ENCODE peak calls at places on chromosomes 13 and 19, in four cellular contexts. H is fibroblast of the aortic adventitia, Z is kidney glomerular epithelial cell, I is T1000. D is an unnamed sample.

GRCh38 chr13:84439108-84439507 is 556.8 kb upstream of the SLITRK1 start:
- DNase-seq in H (peak; percentile 30), I (no peak), Z (peak; percentile 41), D (no peak)

GRCh38 chr13:27977476-27978300 is 8.6 kb upstream of the CDX2 start:
- DNase-seq in Z (no peak), I (no peak), H (no peak), D (no peak)

GRCh38 chr19:29520390-29520789 is 5.4 kb upstream of the VSTM2B start:
- DNase-seq in H (no peak), Z (no peak), I (no peak), D (no peak)

GRCh38 chr13:99892866-99893504 is 78.6 kb downstream of the ZIC5 start:
- DNase-seq in Z (no peak), H (no peak), I (no peak), D (no peak)

GRCh38 chr13:99782669-99783068 is 188.9 kb downstream of the ZIC5 start:
- DNase-seq in H (no peak), I (no peak), Z (no peak), D (no peak)

GRCh38 chr13:98407575-98407974 is 169.3 kb downstream of the STK24 start:
- DNase-seq in H (no peak), Z (no peak), I (no peak), D (no peak)

GRCh38 chr19:13986348-13986904 is 19.7 kb downstream of the RFX1 start:
- DNase-seq in Z (peak; percentile 84), H (peak; percentile 31), I (no peak), D (no peak)

GRCh38 chr13:72109863-72110262 is 242.9 kb upstream of the DACH1 start:
- DNase-seq in Z (no peak), I (no peak), H (no peak), D (peak; percentile 8)

GRCh38 chr13:76758738-76759137 is 127.5 kb downstream of the KCTD12 start:
- DNase-seq in Z (no peak), H (peak; percentile 29), I (no peak), D (no peak)

GRCh38 chr19:23762884-23763711 is 4.4 kb upstream of the ZNF681 start:
- DNase-seq in Z (peak; percentile 39), H (peak; percentile 4), I (peak; percentile 72), D (peak; percentile 45)

GRCh38 chr19:29666634-29667389 is 1.6 kb downstream of the PLEKHF1 start:
- DNase-seq in Z (peak; percentile 14), I (no peak), H (peak; percentile 83), D (no peak)

GRCh38 chr13:106446011-106446410 is 89.5 kb downstream of the EFNB2 start:
- DNase-seq in Z (peak; percentile 92), H (no peak), I (no peak), D (peak; percentile 89)

GRCh38 chr13:37531054-37531453 is 67.5 kb downstream of the POSTN start:
- DNase-seq in I (peak; percentile 56), Z (no peak), H (peak; percentile 88), D (no peak)

GRCh38 chr13:40539954-40540706 is 126.3 kb downstream of the FOXO1 start:
- DNase-seq in I (peak; percentile 10), Z (peak; percentile 64), H (peak; percentile 87), D (peak; percentile 59)

GRCh38 chr13:79810671-79811070 is 329.7 kb downstream of the NDFIP2 start:
- DNase-seq in H (peak; percentile 66), Z (peak; percentile 69), I (peak; percentile 3), D (peak; percentile 80)

GRCh38 chr19:33443638-33444195 is 70.2 kb downstream of the CEBPG start:
- DNase-seq in I (no peak), Z (no peak), H (no peak), D (no peak)

GRCh38 chr13:105984236-105984635 is 551.2 kb downstream of the EFNB2 start:
- DNase-seq in I (no peak), Z (peak; percentile 14), H (no peak), D (no peak)

GRCh38 chr13:110373617-110374016 is 66.5 kb downstream of the COL4A2 start:
- DNase-seq in Z (no peak), I (no peak), H (no peak), D (no peak)

GRCh38 chr13:85798999-85799646 is at the start of gene SLITRK6:
- DNase-seq in H (peak; percentile 8), Z (peak; percentile 14), I (peak; percentile 8), D (no peak)

GRCh38 chr19:45439569-45440258 is 16.0 kb upstream of the ERCC1 start:
- DNase-seq in H (peak; percentile 76), I (peak; percentile 78), Z (peak; percentile 70), D (peak; percentile 38)

GRCh38 chr13:23069571-23069970 is 111.2 kb upstream of the SGCG start:
- DNase-seq in I (no peak), H (peak; percentile 84), Z (no peak), D (peak; percentile 39)

GRCh38 chr19:18290250-18291018 is 9.0 kb upstream of the JUND start:
- DNase-seq in I (no peak), H (peak; percentile 40), Z (no peak), D (no peak)

GRCh38 chr13:86906458-86906857 is 764.7 kb upstream of the SLITRK5 start:
- DNase-seq in Z (peak; percentile 4), H (no peak), I (no peak), D (no peak)

GRCh38 chr19:6010107-6010506 is 32.2 kb upstream of the RANBP3 start:
- DNase-seq in I (no peak), Z (no peak), H (no peak), D (no peak)

GRCh38 chr13:94395889-94396288 is 83.6 kb downstream of the DCT start:
- DNase-seq in Z (no peak), I (no peak), H (no peak), D (no peak)

GRCh38 chr19:34255546-34255945 is 1.2 kb downstream of the GARRE1 start:
- DNase-seq in H (no peak), Z (no peak), I (no peak), D (no peak)

GRCh38 chr19:10780368-10780767 is 55.6 kb downstream of the TMED1 start:
- DNase-seq in H (peak; percentile 92), Z (no peak), I (no peak), D (no peak)

GRCh38 chr13:100392709-100393630 is 195.6 kb downstream of the GGACT start:
- DNase-seq in Z (peak; percentile 84), H (peak; percentile 100), I (peak; percentile 85), D (peak; percentile 88)

GRCh38 chr13:53137777-53138176 is 109.2 kb downstream of the OLFM4 start:
- DNase-seq in I (no peak), H (peak; percentile 6), Z (no peak), D (no peak)

GRCh38 chr13:32824671-32825070 is 191.6 kb upstream of the KL start:
- DNase-seq in H (peak; percentile 77), I (peak; percentile 72), Z (peak; percentile 93), D (peak; percentile 94)

GRCh38 chr13:25037057-25037813 is 58.7 kb upstream of the PABPC3 start:
- DNase-seq in Z (peak; percentile 45), I (no peak), H (peak; percentile 74), D (peak; percentile 26)

GRCh38 chr13:114109646-114110045 is 22.8 kb downstream of the RASA3 start:
- DNase-seq in I (no peak), H (no peak), Z (no peak), D (no peak)

GRCh38 chr19:34260771-34261173 is 6.4 kb downstream of the GARRE1 start:
- DNase-seq in Z (peak; percentile 14), I (no peak), H (peak; percentile 71), D (no peak)

GRCh38 chr13:50359779-50360178 is 344.5 kb downstream of the KCNRG start:
- DNase-seq in Z (no peak), I (no peak), H (no peak), D (no peak)

GRCh38 chr13:20192470-20193141 is at the start of gene GJB2:
- DNase-seq in Z (no peak), H (no peak), I (no peak), D (no peak)

GRCh38 chr13:77691871-77692270 is 5.6 kb upstream of the SLAIN1 start:
- DNase-seq in Z (no peak), H (no peak), I (no peak), D (no peak)

GRCh38 chr13:29266743-29267142 is 328.7 kb downstream of the SLC7A1 start:
- DNase-seq in I (no peak), Z (no peak), H (no peak), D (no peak)

GRCh38 chr19:1247747-1248453 is 483 bp upstream of the MIDN start:
- DNase-seq in I (peak; percentile 91), H (peak; percentile 51), Z (peak; percentile 43), D (peak; percentile 85)

D was measured in RCC 7860.